ENCODE peak calls at places on chromosome 10, in five cellular contexts. U is keratinocyte; Z is pulmonary artery endothelial cell; V is ELR; W is CD8-positive, alpha-beta T cell. E is an unnamed sample.

GRCh38 chr10:104479906-104480579 is 126.4 kb downstream of the CFAP58 start:
- DNase-seq in V (no peak), W (no peak), Z (no peak), U (no peak), E (no peak)

GRCh38 chr10:114305521-114305925 is 66.5 kb downstream of the VWA2 start:
- DNase-seq in W (no peak), U (no peak), Z (no peak), V (no peak), E (no peak)

GRCh38 chr10:123301077-123301875 is 147.1 kb downstream of the BUB3 start:
- DNase-seq in W (no peak), V (peak; percentile 39), Z (no peak), U (no peak), E (peak; percentile 12)

GRCh38 chr10:97701438-97702064 is 12.0 kb upstream of the MARVELD1 start:
- DNase-seq in Z (peak; percentile 32), V (peak; percentile 80), U (peak; percentile 44), W (no peak), E (peak; percentile 69)

GRCh38 chr10:11381023-11381422 is 230.4 kb downstream of the USP6NL start:
- DNase-seq in U (no peak), Z (no peak), W (no peak), V (peak; percentile 12), E (no peak)

GRCh38 chr10:18505719-18506118 is 145.7 kb downstream of the NSUN6 start:
- DNase-seq in W (no peak), Z (no peak), V (no peak), U (no peak), E (no peak)

GRCh38 chr10:122271076-122271475 is at the start of gene BTBD16:
- DNase-seq in V (no peak), W (no peak), U (no peak), Z (no peak), E (no peak)

GRCh38 chr10:97074256-97075145 is 111.3 kb downstream of the SLIT1 start:
- DNase-seq in W (no peak), Z (no peak), V (no peak), U (no peak), E (no peak)

GRCh38 chr10:123013456-123014419 is 4.9 kb downstream of the ACADSB start:
- DNase-seq in Z (no peak), W (no peak), U (peak; percentile 19), V (peak; percentile 5), E (no peak)

GRCh38 chr10:65811931-65812525 is 1113.8 kb upstream of the LRRTM3 start:
- DNase-seq in V (no peak), Z (no peak), U (no peak), W (no peak), E (no peak)

GRCh38 chr10:67903581-67903980 is 19.1 kb downstream of the SIRT1 start:
- DNase-seq in Z (no peak), W (no peak), V (no peak), U (no peak), E (no peak)

GRCh38 chr10:79454259-79454658 is 8.8 kb upstream of the ZCCHC24 start:
- DNase-seq in V (peak; percentile 82), W (no peak), U (no peak), Z (no peak), E (no peak)

GRCh38 chr10:100886946-100887345 is 25.8 kb upstream of the SLF2 start:
- DNase-seq in V (no peak), W (no peak), Z (no peak), U (no peak), E (peak; percentile 32)

GRCh38 chr10:10126231-10126630 is 891.4 kb upstream of the CELF2 start:
- DNase-seq in V (no peak), U (no peak), Z (no peak), W (no peak), E (no peak)

GRCh38 chr10:76113952-76114351 is 682.5 kb downstream of the LRMDA start:
- DNase-seq in U (peak; percentile 77), Z (no peak), W (no peak), V (no peak), E (no peak)

GRCh38 chr10:103660364-103661197 is 167.1 kb downstream of the NEURL1 start:
- DNase-seq in W (no peak), Z (no peak), U (no peak), V (peak; percentile 73), E (no peak)

GRCh38 chr10:129840196-129840590 is 123.9 kb downstream of the EBF3 start:
- DNase-seq in U (no peak), Z (no peak), W (no peak), V (no peak), E (no peak)

GRCh38 chr10:93916257-93917063 is 22.7 kb downstream of the SLC35G1 start:
- DNase-seq in Z (no peak), U (no peak), V (peak; percentile 67), W (no peak), E (peak; percentile 39)

GRCh38 chr10:88833722-88834121 is 17.9 kb downstream of the ANKRD22 start:
- DNase-seq in W (no peak), U (no peak), V (no peak), Z (no peak), E (no peak)

GRCh38 chr10:70594161-70594560 is 8.4 kb downstream of the PRF1 start:
- DNase-seq in U (no peak), W (no peak), V (no peak), Z (no peak), E (no peak)

GRCh38 chr10:129768437-129769355 is 195.4 kb downstream of the EBF3 start:
- DNase-seq in W (no peak), U (no peak), Z (no peak), V (no peak), E (no peak)

GRCh38 chr10:91796332-91797076 is 1.7 kb upstream of the TNKS2 start:
- DNase-seq in V (no peak), U (no peak), Z (no peak), W (peak; percentile 18), E (no peak)

GRCh38 chr10:98460837-98461499 is 14.2 kb upstream of the HPS1 start:
- DNase-seq in Z (peak; percentile 80), W (no peak), U (peak; percentile 66), V (peak; percentile 95), E (peak; percentile 93)

GRCh38 chr10:62386401-62387320 is 12.5 kb downstream of the ZNF365 start:
- DNase-seq in U (no peak), W (no peak), Z (no peak), V (peak; percentile 45), E (no peak)

GRCh38 chr10:17708806-17709205 is 43.2 kb upstream of the TMEM236 start:
- DNase-seq in Z (no peak), W (no peak), V (no peak), U (no peak), E (no peak)

GRCh38 chr10:131870831-131871672 is 29.8 kb upstream of the PPP2R2D start:
- DNase-seq in V (no peak), Z (no peak), W (no peak), U (no peak), E (no peak)

GRCh38 chr10:11869743-11870460 is 46.7 kb downstream of the PROSER2 start:
- DNase-seq in Z (no peak), V (no peak), W (no peak), U (no peak), E (peak; percentile 20)

GRCh38 chr10:110893559-110894179 is 21.9 kb downstream of the PDCD4 start:
- DNase-seq in W (no peak), U (no peak), V (peak; percentile 70), Z (no peak), E (peak; percentile 55)

GRCh38 chr10:38025283-38025682 is 14.8 kb downstream of the ZNF33A start:
- DNase-seq in W (no peak), Z (no peak), U (no peak), V (no peak), E (no peak)

GRCh38 chr10:106910666-106911065 is 253.8 kb downstream of the SORCS1 start:
- DNase-seq in W (no peak), U (no peak), Z (no peak), V (no peak), E (no peak)

GRCh38 chr10:132458595-132459251 is 61.7 kb downstream of the PWWP2B start:
- DNase-seq in U (no peak), W (peak; percentile 44), V (peak; percentile 49), Z (no peak), E (no peak)

GRCh38 chr10:26555719-26556368 is 117.7 kb downstream of the APBB1IP start:
- DNase-seq in U (no peak), W (no peak), V (peak; percentile 43), Z (no peak), E (no peak)

GRCh38 chr10:74643586-74643956 is 182.8 kb upstream of the KAT6B start:
- DNase-seq in V (no peak), Z (no peak), W (no peak), U (no peak), E (no peak)

GRCh38 chr10:124403548-124403947 is 15.2 kb downstream of the OAT start:
- DNase-seq in Z (peak; percentile 61), W (no peak), U (no peak), V (peak; percentile 84), E (peak; percentile 78)

GRCh38 chr10:59148701-59149100 is 27.7 kb upstream of the PHYHIPL start:
- DNase-seq in U (no peak), V (no peak), W (no peak), Z (no peak), E (no peak)

GRCh38 chr10:94315975-94316464 is 46.7 kb downstream of the NOC3L start:
- DNase-seq in Z (no peak), W (no peak), V (no peak), U (no peak), E (peak; percentile 32)

E was measured in dermis microvascular lymphatic vessel endothelial cell.